ENCODE peak calls at places on chromosomes 6 and 20, in eight cellular contexts. F is activated CD4-positive, alpha-beta T cell treated with anti-CD3 and anti-CD28 coated beads for 48 hours; E is NCI-H446 treated with DMSO at 0.1 percent for 48 hours; O is stimulated activated naive CD8-positive, alpha-beta T cell treated with anti-CD3 and anti-CD28 coated beads, Interleukin-15, amount 100 ng/mL, for 72 hours; J is dermis microvascular lymphatic vessel endothelial cell; X is esophagus muscularis mucosa; G is kidney glomerular epithelial cell; B is H9. Z is an unnamed sample.

GRCh38 chr6:113690957-113691656 is 166.0 kb upstream of the MARCKS start:
- DNase-seq in F (no peak), E (no peak), O (no peak), J (no peak), X (no peak), G (no peak), B (no peak), Z (no peak)

GRCh38 chr6:32424584-32424983 is 15.1 kb upstream of the HLA-DRA start:
- DNase-seq in F (no peak), E (no peak), O (no peak), J (no peak), X (no peak), G (no peak), B (no peak), Z (no peak)

GRCh38 chr6:15500901-15501805 is 161.7 kb downstream of the DTNBP1 start:
- DNase-seq in F (no peak), E (no peak), O (no peak), J (no peak), X (no peak), G (no peak), B (no peak), Z (no peak)

GRCh38 chr6:44171899-44172546 is 13.4 kb downstream of the CAPN11 start:
- DNase-seq in F (no peak), E (no peak), O (no peak), J (no peak), X (no peak), G (no peak), B (no peak), Z (no peak)

GRCh38 chr6:26064619-26065257 is 22.5 kb upstream of the HFE start:
- DNase-seq in F (peak), E (peak), O (peak), J (peak), X (no peak), G (peak), B (no peak), Z (no peak)

GRCh38 chr6:167937948-167938911 is 59.2 kb upstream of the KIF25 start:
- DNase-seq in F (no peak), E (no peak), O (no peak), J (no peak), X (peak), G (peak), B (peak), Z (no peak)

GRCh38 chr6:158803733-158804143 is 15.4 kb downstream of the EZR start:
- DNase-seq in F (no peak), E (no peak), O (no peak), J (peak), X (no peak), G (no peak), B (no peak), Z (no peak)

GRCh38 chr20:2122921-2123320 is 21.3 kb downstream of the STK35 start:
- DNase-seq in F (no peak), E (no peak), O (no peak), J (no peak), X (no peak), G (no peak), B (no peak), Z (no peak)

GRCh38 chr6:167207527-167207926 is 49.7 kb upstream of the GPR31 start:
- DNase-seq in F (no peak), E (no peak), O (no peak), J (no peak), X (no peak), G (no peak), B (no peak), Z (no peak)

GRCh38 chr6:11139051-11139960 is 27.8 kb upstream of the ERVFRD-1 start:
- DNase-seq in F (no peak), E (no peak), O (peak), J (no peak), X (no peak), G (no peak), B (no peak), Z (no peak)

GRCh38 chr6:7528565-7528964 is 12.9 kb upstream of the DSP start:
- DNase-seq in F (no peak), E (no peak), O (no peak), J (no peak), X (no peak), G (peak), B (no peak), Z (no peak)

GRCh38 chr6:134026597-134026996 is 25.8 kb downstream of the SLC2A12 start:
- DNase-seq in F (no peak), E (no peak), O (no peak), J (peak), X (no peak), G (no peak), B (no peak), Z (no peak)

GRCh38 chr6:131688286-131688685 is 12.9 kb downstream of the OR2A4 start:
- DNase-seq in F (no peak), E (no peak), O (no peak), J (no peak), X (no peak), G (no peak), B (no peak), Z (no peak)

GRCh38 chr6:106560966-106561740 is 68.1 kb downstream of the RTN4IP1 start:
- DNase-seq in F (peak), E (no peak), O (no peak), J (no peak), X (peak), G (no peak), B (no peak), Z (no peak)

GRCh38 chr20:49320460-49320859 is 42.6 kb upstream of the ZNFX1 start:
- DNase-seq in F (peak), E (no peak), O (no peak), J (peak), X (no peak), G (peak), B (peak), Z (no peak)

GRCh38 chr20:16293590-16293989 is 279.7 kb downstream of the KIF16B start:
- DNase-seq in F (no peak), E (no peak), O (no peak), J (no peak), X (peak), G (no peak), B (no peak), Z (no peak)

GRCh38 chr6:126112171-126112632 is 125.9 kb downstream of the TRMT11 start:
- DNase-seq in F (no peak), E (no peak), O (no peak), J (no peak), X (no peak), G (peak), B (no peak), Z (no peak)

GRCh38 chr6:98931710-98932109 is 16.0 kb downstream of the FBXL4 start:
- DNase-seq in F (no peak), E (peak), O (no peak), J (no peak), X (no peak), G (no peak), B (no peak), Z (no peak)

GRCh38 chr6:138410972-138411667 is 7.1 kb downstream of the HEBP2 start:
- DNase-seq in F (no peak), E (no peak), O (no peak), J (peak), X (no peak), G (peak), B (no peak), Z (no peak)

GRCh38 chr6:27592481-27593199 is 119.7 kb upstream of the ZNF184 start:
- DNase-seq in F (peak), E (peak), O (peak), J (peak), X (no peak), G (peak), B (peak), Z (no peak)

GRCh38 chr6:1601616-1602355 is 7.9 kb upstream of the FOXC1 start:
- DNase-seq in F (no peak), E (no peak), O (no peak), J (no peak), X (no peak), G (no peak), B (no peak), Z (no peak)

GRCh38 chr6:89510393-89510792 is 77.4 kb downstream of the ANKRD6 start:
- DNase-seq in F (no peak), E (no peak), O (no peak), J (no peak), X (no peak), G (no peak), B (no peak), Z (no peak)

GRCh38 chr6:16947461-16948159 is 154.2 kb upstream of the STMND1 start:
- DNase-seq in F (peak), E (peak), O (no peak), J (peak), X (no peak), G (no peak), B (no peak), Z (no peak)